ENCODE peak calls at places on chromosomes 2 and 18, in four cellular contexts. K is cardiac muscle cell, M is NCI-H510A treated with DMSO at 0.1 percent for 48 hours, T is AG08396. V is an unnamed sample.

GRCh38 chr18:63208676-63209075 is 110.9 kb downstream of the BCL2 start:
- DNase-seq in K (no peak), T (no peak), M (peak; percentile 76), V (no peak)

GRCh38 chr2:105760639-105761337 is 16.1 kb downstream of the NCK2 start:
- DNase-seq in M (no peak), T (no peak), K (no peak), V (no peak)

GRCh38 chr2:58680938-58681337 is 439.8 kb upstream of the FANCL start:
- DNase-seq in M (no peak), T (no peak), K (no peak), V (no peak)

GRCh38 chr2:62660582-62661262 is 44.8 kb upstream of the EHBP1 start:
- DNase-seq in K (peak; percentile 90), M (no peak), T (peak; percentile 20), V (no peak)

GRCh38 chr2:236574424-236575145 is 5.0 kb downstream of the ACKR3 start:
- DNase-seq in K (no peak), M (peak; percentile 27), T (no peak), V (no peak)

GRCh38 chr18:25496544-25496943 is 144.6 kb upstream of the ZNF521 start:
- DNase-seq in T (no peak), K (no peak), M (no peak), V (no peak)

GRCh38 chr2:236903978-236904377 is 181.7 kb upstream of the COPS8 start:
- DNase-seq in K (peak; percentile 15), T (no peak), M (no peak), V (no peak)

GRCh38 chr2:10260130-10260529 is 42.6 kb upstream of the HPCAL1 start:
- DNase-seq in T (no peak), M (no peak), K (no peak), V (no peak)

GRCh38 chr2:106839849-106840595 is 45.9 kb downstream of the ST6GAL2 start:
- DNase-seq in K (no peak), T (no peak), M (peak; percentile 52), V (no peak)

GRCh38 chr2:12684471-12684936 is 32.2 kb upstream of the TRIB2 start:
- DNase-seq in K (peak; percentile 84), T (peak; percentile 34), M (peak; percentile 30), V (no peak)

GRCh38 chr2:230762317-230762896 is 49.8 kb downstream of the CAB39 start:
- DNase-seq in M (peak; percentile 28), K (peak; percentile 46), T (no peak), V (peak; percentile 44)

GRCh38 chr2:135986507-135986906 is 1.1 kb upstream of the DARS1 start:
- DNase-seq in M (no peak), T (no peak), K (no peak), V (no peak)

GRCh38 chr18:79911871-79912270 is 39.6 kb downstream of the SLC66A2 start:
- DNase-seq in M (no peak), T (no peak), K (no peak), V (no peak)

GRCh38 chr18:57223160-57223870 is 76.4 kb downstream of the BOD1L2 start:
- DNase-seq in M (no peak), K (no peak), T (no peak), V (no peak)

GRCh38 chr2:104866883-104867350 is 13.0 kb downstream of the POU3F3 start:
- DNase-seq in M (no peak), T (no peak), K (no peak), V (no peak)

GRCh38 chr2:111235616-111236015 is 114.9 kb downstream of the BCL2L11 start:
- DNase-seq in M (no peak), T (no peak), K (no peak), V (no peak)

V was measured in dermis microvascular lymphatic vessel endothelial cell.